ENCODE peak calls at places on chromosomes 6 and 20, in eight cellular contexts. M is lung; D is uterus; K is EL; Z is effector CD4-positive, alpha-beta T cell; P is neural progenitor cell; A is right atrium auricular region; Y is amygdala. J is an unnamed sample.

GRCh38 chr6:4133941-4134838 is 1.2 kb downstream of the ECI2 start:
- DNase-seq in M (no peak), D (no peak), K (peak), Z (no peak), P (peak), A (no peak), Y (no peak), J (peak)

GRCh38 chr6:4611441-4612129 is 164.6 kb upstream of the CDYL start:
- DNase-seq in M (no peak), D (peak), K (no peak), Z (no peak), P (no peak), A (no peak), Y (no peak), J (no peak)

GRCh38 chr6:129661478-129662405 is 48.2 kb downstream of the ARHGAP18 start:
- DNase-seq in M (no peak), D (no peak), K (no peak), Z (no peak), P (no peak), A (no peak), Y (no peak), J (no peak)

GRCh38 chr20:63089051-63089907 is 82.5 kb upstream of the BHLHE23 start:
- DNase-seq in M (no peak), D (peak), K (no peak), Z (no peak), P (no peak), A (no peak), Y (no peak), J (peak)

GRCh38 chr20:14882846-14883245 is 545.4 kb upstream of the FLRT3 start:
- DNase-seq in M (no peak), D (no peak), K (no peak), Z (no peak), P (no peak), A (no peak), Y (no peak), J (no peak)

GRCh38 chr6:166308769-166309589 is 787 bp upstream of the PRR18 start:
- DNase-seq in M (no peak), D (no peak), K (no peak), Z (no peak), P (peak), A (no peak), Y (no peak), J (peak)

GRCh38 chr6:149560736-149561135 is 5.4 kb upstream of the GINM1 start:
- DNase-seq in M (no peak), D (no peak), K (peak), Z (no peak), P (peak), A (no peak), Y (no peak), J (no peak)

GRCh38 chr20:36084897-36085617 is 69.5 kb upstream of the EPB41L1 start:
- DNase-seq in M (no peak), D (no peak), K (no peak), Z (no peak), P (no peak), A (no peak), Y (no peak), J (no peak)

GRCh38 chr20:5770240-5770986 is 20.2 kb downstream of the SHLD1 start:
- DNase-seq in M (no peak), D (no peak), K (peak), Z (no peak), P (no peak), A (no peak), Y (no peak), J (no peak)

GRCh38 chr6:11130605-11131004 is 19.1 kb upstream of the ERVFRD-1 start:
- DNase-seq in M (no peak), D (no peak), K (no peak), Z (no peak), P (no peak), A (no peak), Y (no peak), J (no peak)

GRCh38 chr6:170089937-170090335 is 200.9 kb downstream of the DLL1 start:
- DNase-seq in M (no peak), D (peak), K (no peak), Z (no peak), P (no peak), A (peak), Y (no peak), J (no peak)

GRCh38 chr6:142833054-142833453 is 111.9 kb downstream of the HIVEP2 start:
- DNase-seq in M (no peak), D (no peak), K (peak), Z (no peak), P (no peak), A (no peak), Y (no peak), J (no peak)

GRCh38 chr6:75563032-75563431 is 38.6 kb upstream of the SENP6 start:
- DNase-seq in M (no peak), D (no peak), K (peak), Z (no peak), P (peak), A (no peak), Y (no peak), J (no peak)

GRCh38 chr6:169669889-169670288 is 31.9 kb downstream of the WDR27 start:
- DNase-seq in M (no peak), D (no peak), K (peak), Z (no peak), P (no peak), A (peak), Y (no peak), J (no peak)

GRCh38 chr6:169162249-169162967 is 91.2 kb downstream of the THBS2 start:
- DNase-seq in M (peak), D (no peak), K (no peak), Z (no peak), P (no peak), A (no peak), Y (no peak), J (no peak)

GRCh38 chr20:40863337-40863919 is 165.2 kb upstream of the TOP1 start:
- DNase-seq in M (no peak), D (no peak), K (no peak), Z (no peak), P (no peak), A (no peak), Y (no peak), J (no peak)

GRCh38 chr6:138555294-138555988 is 56.1 kb upstream of the NHSL1 start:
- DNase-seq in M (peak), D (no peak), K (peak), Z (no peak), P (peak), A (no peak), Y (no peak), J (no peak)

GRCh38 chr6:26217714-26218075 is 130.5 kb downstream of the HFE start:
- DNase-seq in M (no peak), D (no peak), K (peak), Z (no peak), P (peak), A (no peak), Y (no peak), J (no peak)

GRCh38 chr20:9884061-9884460 is 45.2 kb upstream of the PAK5 start:
- DNase-seq in M (no peak), D (no peak), K (no peak), Z (no peak), P (peak), A (no peak), Y (no peak), J (no peak)

GRCh38 chr6:138800377-138801150 is 4.7 kb downstream of the ECT2L start:
- DNase-seq in M (no peak), D (no peak), K (no peak), Z (no peak), P (no peak), A (no peak), Y (no peak), J (no peak)

GRCh38 chr6:112827793-112828192 is 480.7 kb downstream of the RFPL4B start:
- DNase-seq in M (no peak), D (no peak), K (peak), Z (no peak), P (peak), A (peak), Y (no peak), J (no peak)

GRCh38 chr6:38187688-38188590 is 368.4 kb downstream of the ZFAND3 start:
- DNase-seq in M (no peak), D (no peak), K (no peak), Z (no peak), P (no peak), A (no peak), Y (no peak), J (no peak)

GRCh38 chr6:54291146-54291545 is 17.1 kb upstream of the TINAG start:
- DNase-seq in M (no peak), D (no peak), K (peak), Z (no peak), P (no peak), A (no peak), Y (no peak), J (no peak)

GRCh38 chr6:113595921-113596376 is 261.2 kb upstream of the MARCKS start:
- DNase-seq in M (no peak), D (peak), K (peak), Z (no peak), P (no peak), A (no peak), Y (no peak), J (no peak)

GRCh38 chr6:34608321-34609091 is 52.4 kb upstream of the SPDEF start:
- DNase-seq in M (no peak), D (no peak), K (no peak), Z (no peak), P (no peak), A (no peak), Y (no peak), J (no peak)

GRCh38 chr6:41022294-41022693 is 16.7 kb downstream of the UNC5CL start:
- DNase-seq in M (no peak), D (no peak), K (peak), Z (no peak), P (no peak), A (no peak), Y (no peak), J (no peak)

GRCh38 chr6:109304284-109305015 is 77.8 kb downstream of the CD164 start:
- DNase-seq in M (no peak), D (no peak), K (no peak), Z (no peak), P (no peak), A (no peak), Y (no peak), J (no peak)

GRCh38 chr6:148518371-148519156 is 175.9 kb downstream of the SASH1 start:
- DNase-seq in M (no peak), D (peak), K (no peak), Z (no peak), P (no peak), A (no peak), Y (no peak), J (no peak)

J was measured in dorsolateral prefrontal cortex.